ENCODE peak calls at places on chromosome 18, in five cellular contexts. B is activated CD4-positive, alpha-beta T cell treated with anti-CD3 and anti-CD28 coated beads for 1 hour; E is stimulated activated CD4-positive, alpha-beta T cell treated with anti-CD3 and anti-CD28 coated beads, Interleukin-2, amount 100 ng/mL, for 24 hours; Z is ureter; A is naive thymus-derived CD8-positive, alpha-beta T cell. Q is an unnamed sample.

GRCh38 chr18:57668021-57668420 is 46.4 kb upstream of the NARS1 start:
- DNase-seq in Z (no peak), E (no peak), B (no peak), A (no peak), Q (no peak)

GRCh38 chr18:56873441-56874140 is 222.4 kb downstream of the WDR7 start:
- DNase-seq in E (no peak), B (no peak), A (no peak), Z (no peak), Q (no peak)

GRCh38 chr18:79496978-79497637 is 101.4 kb downstream of the NFATC1 start:
- DNase-seq in Z (no peak), A (no peak), B (no peak), E (no peak), Q (no peak)

GRCh38 chr18:54740146-54740844 is 88.0 kb upstream of the RAB27B start:
- DNase-seq in Z (no peak), E (no peak), B (no peak), A (no peak), Q (no peak)

GRCh38 chr18:78822171-78822570 is 157.4 kb upstream of the SALL3 start:
- DNase-seq in Z (no peak), B (no peak), A (no peak), E (no peak), Q (no peak)

GRCh38 chr18:55018602-55019001 is 59.3 kb upstream of the CCDC68 start:
- DNase-seq in A (no peak), E (no peak), Z (no peak), B (no peak), Q (no peak)

GRCh38 chr18:75422341-75422910 is 5.1 kb downstream of the SMIM21 start:
- DNase-seq in A (no peak), Z (no peak), B (no peak), E (no peak), Q (no peak)

GRCh38 chr18:3579701-3580100 is 129.7 kb downstream of the TGIF1 start:
- DNase-seq in E (no peak), A (no peak), Z (no peak), B (no peak), Q (no peak)

GRCh38 chr18:36187138-36187825 is at the start of gene MOCOS:
- DNase-seq in A (peak), B (no peak), E (peak), Z (peak), Q (peak)

GRCh38 chr18:21484851-21485636 is 115.5 kb downstream of the ESCO1 start:
- DNase-seq in Z (no peak), A (no peak), E (no peak), B (no peak), Q (no peak)

GRCh38 chr18:12293831-12294230 is 14.2 kb upstream of the TUBB6 start:
- DNase-seq in A (no peak), E (no peak), B (no peak), Z (no peak), Q (no peak)

GRCh38 chr18:3585656-3586509 is 135.9 kb downstream of the TGIF1 start:
- DNase-seq in E (peak), A (peak), Z (peak), B (peak), Q (peak)

GRCh38 chr18:45837283-45838070 is 12.0 kb downstream of the SIGLEC15 start:
- DNase-seq in B (no peak), E (peak), A (peak), Z (no peak), Q (peak)

GRCh38 chr18:35172451-35173035 is 68.3 kb upstream of the ZNF397 start:
- DNase-seq in Z (no peak), A (no peak), B (no peak), E (no peak), Q (no peak)

GRCh38 chr18:44130365-44130942 is 550.2 kb upstream of the SETBP1 start:
- DNase-seq in B (no peak), E (no peak), A (no peak), Z (no peak), Q (no peak)

GRCh38 chr18:45780568-45780967 is 44.9 kb upstream of the SIGLEC15 start:
- DNase-seq in A (no peak), E (no peak), B (no peak), Z (no peak), Q (no peak)

GRCh38 chr18:21272016-21272582 is 30.1 kb downstream of the GREB1L start:
- DNase-seq in Z (no peak), E (no peak), A (no peak), B (no peak), Q (no peak)

GRCh38 chr18:6022089-6022444 is 126.7 kb upstream of the TMEM200C start:
- DNase-seq in Z (no peak), A (no peak), B (no peak), E (no peak), Q (no peak)

GRCh38 chr18:9643549-9643948 is 29.2 kb upstream of the PPP4R1 start:
- DNase-seq in B (no peak), Z (no peak), A (no peak), E (no peak), Q (no peak)

Q was measured in esophagus muscularis mucosa.